ENCODE peak calls at places on chromosome X, in four cellular contexts. H is tibial artery; C is upper lobe of right lung; X is CD8-positive, alpha-beta T cell. G is an unnamed sample.

GRCh38 chrX:56745019-56745418 is 16.0 kb downstream of the NBDY start:
- DNase-seq in H (no peak), C (no peak), X (no peak), G (peak; percentile 84)

GRCh38 chrX:68834371-68835103 is 5.7 kb downstream of the EFNB1 start:
- DNase-seq in H (no peak), C (no peak), X (no peak), G (no peak)

GRCh38 chrX:15853586-15854079 is 980 bp downstream of the AP1S2 start:
- DNase-seq in H (no peak), C (no peak), X (no peak), G (peak; percentile 5)

GRCh38 chrX:10617964-10618342 is 2.4 kb downstream of the MID1 start:
- DNase-seq in H (no peak), C (no peak), X (no peak), G (peak; percentile 74)

GRCh38 chrX:135931644-135932487 is 38.4 kb downstream of the SAGE1 start:
- DNase-seq in H (peak; percentile 22), C (no peak), X (peak; percentile 24), G (peak; percentile 45)

GRCh38 chrX:2640436-2641150 is 50.5 kb upstream of the CD99 start:
- DNase-seq in H (no peak), C (no peak), X (no peak), G (no peak)

GRCh38 chrX:19799319-19800182 is 87.8 kb downstream of the SH3KBP1 start:
- DNase-seq in H (peak; percentile 22), C (no peak), X (peak; percentile 45), G (peak; percentile 65)

GRCh38 chrX:107272431-107272921 is 66.1 kb downstream of the DNAAF6 start:
- DNase-seq in H (no peak), C (no peak), X (peak; percentile 10), G (peak; percentile 2)

GRCh38 chrX:9785944-9786741 is at the start of gene SHROOM2:
- DNase-seq in H (no peak), C (peak; percentile 66), X (no peak), G (no peak)

GRCh38 chrX:131063613-131064012 is 5.5 kb downstream of the ARHGAP36 start:
- DNase-seq in H (no peak), C (no peak), X (no peak), G (no peak)
- TF ChIP-seq CTCF in H (no peak), C (no peak), X (no peak), G (peak; percentile 27)

DNA sequence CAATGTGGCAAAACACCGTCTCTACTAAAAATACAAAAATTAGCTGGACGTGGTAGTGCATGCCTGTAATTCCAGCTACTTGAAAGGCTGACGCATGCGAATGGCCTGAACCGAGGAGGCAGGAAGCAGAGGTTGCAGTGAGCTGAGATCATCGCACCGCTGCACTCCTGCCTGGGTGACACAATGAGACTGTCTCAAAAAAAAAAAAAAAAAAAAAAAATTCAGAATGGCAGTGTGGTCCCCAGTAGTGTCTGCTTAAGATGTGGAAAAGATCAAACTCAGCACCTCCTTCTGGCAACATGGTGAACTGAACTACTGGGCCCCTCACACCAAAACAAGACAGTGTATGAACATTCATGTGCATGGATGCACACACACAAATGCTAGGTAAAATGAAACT is 32.2 kb downstream of the SMS start:
- DNase-seq in H (no peak), C (no peak), X (peak; percentile 36), G (peak; percentile 55)
- TF ChIP-seq CTCF in H (no peak), C (no peak), X (no peak), G (peak; percentile 16)

DNA sequence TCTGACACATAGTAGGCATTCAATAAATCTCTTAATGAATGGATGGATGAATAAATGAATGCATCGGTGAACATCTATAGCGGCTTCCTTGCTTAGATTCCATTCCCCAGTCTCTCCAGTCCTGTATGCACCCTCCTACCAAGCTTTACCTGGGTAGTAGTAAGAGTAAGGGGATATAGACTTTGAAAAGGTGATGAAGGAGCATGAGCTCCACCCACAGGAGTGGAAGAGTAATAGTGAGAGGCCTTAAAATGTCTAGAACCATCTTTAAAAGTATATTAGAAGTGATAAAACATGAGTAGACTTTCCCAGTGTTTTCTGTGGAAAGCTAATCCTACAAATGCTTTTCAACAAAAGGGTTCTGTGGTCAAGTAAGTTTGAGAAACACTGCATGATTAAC is 35.5 kb upstream of the GPC3 start:
- DNase-seq in H (no peak), C (no peak), X (no peak), G (no peak)
- TF ChIP-seq CTCF in H (no peak), C (no peak), X (no peak), G (no peak)

DNA sequence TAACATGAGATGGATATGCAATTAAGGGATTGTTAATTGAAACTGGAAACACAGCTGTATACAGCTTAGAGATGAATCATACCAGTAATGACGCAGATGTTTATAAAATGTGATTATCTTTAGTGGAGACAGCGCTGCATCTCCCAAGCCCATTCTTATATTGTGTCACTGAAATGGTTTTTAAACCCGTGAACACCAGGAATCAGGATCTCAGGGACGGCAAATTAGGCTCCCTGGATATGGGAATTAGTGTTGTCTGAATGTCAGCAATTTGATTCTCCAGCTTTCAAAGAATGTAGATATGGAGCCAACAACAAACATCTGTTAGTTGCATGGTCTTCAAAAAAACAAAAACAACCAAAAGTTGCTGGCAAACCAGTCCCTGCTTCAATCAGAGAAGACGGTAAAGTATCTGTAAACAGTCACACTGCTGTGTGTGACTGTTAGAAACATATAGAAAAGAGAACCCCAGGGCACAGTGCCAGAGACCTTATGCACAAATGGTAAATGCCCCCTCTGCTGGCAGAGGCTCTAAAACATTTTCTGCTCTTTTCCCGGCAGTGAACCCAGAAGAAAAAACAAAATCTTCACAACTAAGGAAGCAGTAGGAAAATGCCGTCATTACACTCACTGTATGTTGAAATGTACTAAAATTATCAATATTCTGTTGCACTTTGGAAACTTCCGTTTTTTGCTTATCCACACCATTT is 351.9 kb upstream of the FTHL17 start:
- DNase-seq in H (peak; percentile 21), C (no peak), X (no peak), G (peak; percentile 58)
- TF ChIP-seq CTCF in H (no peak), C (peak; percentile 16), X (no peak), G (peak; percentile 52)

DNA sequence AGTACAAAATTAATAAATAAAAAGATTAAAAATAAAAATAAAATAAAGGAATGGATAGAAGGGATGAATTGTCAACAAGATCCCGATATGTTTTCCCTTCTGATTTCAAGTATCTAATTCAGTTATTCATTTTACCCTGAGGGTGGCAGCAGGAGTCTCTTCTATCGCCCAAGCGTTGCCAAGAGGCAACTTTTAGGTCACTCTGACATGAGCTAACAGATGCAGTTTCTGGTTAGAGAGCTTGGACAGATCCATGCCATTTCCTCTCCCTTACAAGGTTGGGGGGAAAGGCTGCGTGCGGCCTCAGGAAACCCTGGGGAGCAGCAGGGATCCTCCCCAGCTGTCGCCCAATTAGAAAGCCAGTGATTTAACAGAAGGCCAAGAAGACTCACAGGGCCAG is 35.3 kb upstream of the WAS start:
- DNase-seq in H (peak; percentile 44), C (no peak), X (peak; percentile 36), G (peak; percentile 63)
- TF ChIP-seq CTCF in H (peak; percentile 27), C (peak; percentile 36), X (peak; percentile 58), G (peak; percentile 35)

G was measured in fibroblast of mammary gland.